ENCODE peak calls at places on chromosomes 11 and 22, in six cellular contexts. Q, J, L, C, F and N are unnamed samples. For H3K36me3 and H3K9me3, the result is how much of the 10 kb centered on the place peaks cover.

GRCh38 chr22:43377486-43377995 is 34.3 kb upstream of the MPPED1 start:
- DNase-seq in C (no peak), J (no peak), Q (no peak), L (no peak), F (no peak), N (no peak)

GRCh38 chr11:67301951-67302516 is 1.3 kb upstream of the SSH3 start:
- DNase-seq in F (peak), Q (peak), L (no peak), J (peak), C (no peak), N (peak)

GRCh38 chr11:64334764-64335741 is 5.0 kb upstream of the CCDC88B start:
- DNase-seq in Q (peak), J (no peak), L (peak), F (peak), C (peak), N (peak)

GRCh38 chr11:58880625-58881024 is 36.1 kb upstream of the GLYATL2 start:
- DNase-seq in L (no peak), Q (no peak), J (no peak), F (no peak), C (no peak), N (no peak)

GRCh38 chr22:25475554-25476022 is 88.9 kb upstream of the GRK3 start:
- DNase-seq in C (no peak), F (no peak), J (peak), L (no peak), Q (no peak), N (no peak)

GRCh38 chr11:111460340-111460739 is 51.8 kb downstream of the BTG4 start:
- DNase-seq in C (no peak), L (no peak), Q (no peak), J (no peak), F (no peak), N (no peak)

GRCh38 chr11:45366196-45366595 is 80.1 kb upstream of the SYT13 start:
- DNase-seq in J (no peak), L (no peak), Q (no peak), C (no peak), F (no peak), N (no peak)

GRCh38 chr11:115761348-115761747 is 257.1 kb upstream of the CADM1 start:
- DNase-seq in F (no peak), Q (no peak), J (no peak), L (no peak), C (no peak), N (no peak)

GRCh38 chr11:133795088-133795487 is 50.2 kb downstream of the SPATA19 start:
- DNase-seq in L (no peak), C (no peak), J (no peak), Q (no peak), F (no peak), N (no peak)

GRCh38 chr22:40050258-40050657 is 55.5 kb downstream of the FAM83F start:
- DNase-seq in F (peak), C (no peak), L (no peak), Q (no peak), J (no peak), N (no peak)

GRCh38 chr11:10893713-10894112 is 35.9 kb upstream of the ZBED5 start:
- DNase-seq in Q (no peak), L (no peak), J (no peak), C (no peak), F (no peak), N (no peak)

GRCh38 chr22:20810645-20811044 is 36.7 kb downstream of the SERPIND1 start:
- DNase-seq in F (peak), J (no peak), Q (no peak), L (no peak), C (no peak), N (no peak)

GRCh38 chr11:19890308-19890707 is 177.7 kb downstream of the NAV2 start:
- DNase-seq in Q (no peak), L (no peak), C (no peak), J (no peak), F (no peak), N (no peak)

GRCh38 chr22:35452351-35452781 is 52.4 kb downstream of the MCM5 start:
- DNase-seq in C (no peak), F (peak), J (no peak), Q (no peak), L (no peak), N (no peak)

GRCh38 chr22:30400159-30400558 is 3.3 kb downstream of the SEC14L2 start:
- DNase-seq in J (no peak), F (no peak), C (no peak), L (no peak), Q (no peak), N (no peak)

GRCh38 chr22:24379536-24379935 is 47.9 kb upstream of the ADORA2A start:
- DNase-seq in F (no peak), C (no peak), J (no peak), L (no peak), Q (no peak), N (no peak)

GRCh38 chr11:70290341-70291065 is 20.0 kb downstream of the PPFIA1 start:
- DNase-seq in L (no peak), F (no peak), C (no peak), J (no peak), Q (no peak), N (no peak)

GRCh38 chr11:81644239-81644840 is 1089.3 kb downstream of the FAM181B start:
- DNase-seq in J (no peak), C (peak), Q (no peak), L (peak), F (no peak), N (peak)

GRCh38 chr11:74138021-74138420 is 32.8 kb downstream of the C2CD3 start:
- DNase-seq in C (no peak), F (no peak), J (no peak), L (no peak), Q (no peak), N (no peak)

GRCh38 chr22:34950480-34950879 is 115.5 kb upstream of the ISX start:
- DNase-seq in J (no peak), F (no peak), Q (no peak), C (no peak), L (no peak), N (no peak)

GRCh38 chr11:2135648-2136201 is 3.5 kb downstream of the IGF2 start:
- DNase-seq in F (no peak), L (no peak), Q (no peak), C (no peak), J (no peak), N (no peak)

GRCh38 chr11:60204922-60205321 is 22.0 kb upstream of the MS4A6A start:
- DNase-seq in F (no peak), L (no peak), C (no peak), Q (no peak), J (no peak), N (no peak)

GRCh38 chr11:1639102-1639620 is 9.6 kb downstream of the KRTAP5-5 start:
- DNase-seq in Q (no peak), J (peak), C (no peak), L (no peak), F (peak), N (no peak)

GRCh38 chr11:70100283-70100610 is 22.1 kb downstream of the ANO1 start:
- DNase-seq in L (no peak), J (no peak), F (no peak), C (no peak), Q (no peak), N (no peak)

GRCh38 chr11:14891143-14892035 is 642 bp downstream of the CYP2R1 start:
- DNase-seq in L (peak), C (peak), F (peak), Q (peak), J (peak), N (peak)

GRCh38 chr11:100788561-100788960 is 101.5 kb downstream of the ARHGAP42 start:
- DNase-seq in F (no peak), L (no peak), J (no peak), Q (no peak), C (no peak), N (no peak)

GRCh38 chr22:30810105-30810504 is 115.4 kb downstream of the OSBP2 start:
- DNase-seq in Q (no peak), J (no peak), L (no peak), C (no peak), F (no peak), N (no peak)

GRCh38 chr11:13713982-13714381 is 45.5 kb downstream of the FAR1 start:
- DNase-seq in C (no peak), L (no peak), J (no peak), F (no peak), Q (no peak), N (no peak)
- H3K36me3 ChIP-seq in C (half or more), L (under half), J (half or more), F (under half), Q (under half), N (under half)

GRCh38 chr22:49377306-49377705 is 450.4 kb downstream of the BRD1 start:
- DNase-seq in C (no peak), Q (no peak), F (peak), L (no peak), J (no peak), N (no peak)
- H3K9me3 ChIP-seq in C (under half), Q (under half), F (under half), L (under half), J (under half), N (under half)

GRCh38 chr11:34866375-34866774 is 49.8 kb downstream of the APIP start:
- DNase-seq in Q (no peak), C (no peak), J (no peak), F (no peak), L (no peak), N (no peak)

GRCh38 chr11:34874202-34874601 is 42.0 kb downstream of the APIP start:
- DNase-seq in Q (no peak), L (no peak), J (no peak), C (no peak), F (no peak), N (no peak)

GRCh38 chr11:34870548-34871209 is 45.5 kb downstream of the APIP start:
- DNase-seq in J (no peak), C (no peak), L (no peak), F (no peak), Q (no peak), N (no peak)

GRCh38 chr11:34865261-34865660 is 50.9 kb downstream of the APIP start:
- DNase-seq in F (no peak), C (no peak), Q (no peak), L (no peak), J (no peak), N (no peak)

DNA sequence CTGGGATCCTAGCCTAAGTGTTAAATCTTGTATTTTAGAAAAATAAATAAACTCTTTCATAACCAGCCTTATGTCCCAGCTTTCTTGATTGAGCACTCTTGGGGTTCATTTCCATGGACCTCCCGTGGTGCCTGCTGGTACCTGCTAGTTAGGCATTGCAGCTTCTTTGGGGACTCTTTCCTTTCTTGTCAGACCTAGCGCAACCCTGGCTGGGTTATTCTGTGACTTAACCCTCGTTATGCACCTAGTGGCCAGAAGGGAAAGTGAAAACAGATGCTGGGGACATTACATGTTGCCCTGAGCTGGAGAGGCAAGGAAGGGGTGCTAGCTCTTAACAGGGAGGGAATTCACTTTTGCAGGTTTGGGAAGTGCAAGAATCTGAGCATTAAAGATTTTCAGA is 46.8 kb downstream of the APIP start:
- DNase-seq in Q (no peak), F (no peak), L (no peak), C (peak), J (no peak), N (peak)
- TF ChIP-seq CTCF in Q (no peak), F (no peak), L (no peak), C (peak), J (no peak), N (peak)

GRCh38 chr22:17915676-17916075 is 108.7 kb downstream of the MICAL3 start:
- DNase-seq in J (no peak), L (no peak), C (no peak), Q (no peak), F (no peak), N (no peak)

GRCh38 chr22:17913705-17914282 is 110.6 kb downstream of the MICAL3 start:
- DNase-seq in C (peak), J (no peak), Q (no peak), F (peak), L (no peak), N (no peak)

GRCh38 chr22:17915188-17915587 is 109.2 kb downstream of the MICAL3 start:
- DNase-seq in J (no peak), F (peak), L (no peak), C (no peak), Q (no peak), N (no peak)

GRCh38 chr22:17912942-17913704 is 111.2 kb downstream of the MICAL3 start:
- DNase-seq in L (no peak), F (peak), C (no peak), J (no peak), Q (no peak), N (no peak)

DNA sequence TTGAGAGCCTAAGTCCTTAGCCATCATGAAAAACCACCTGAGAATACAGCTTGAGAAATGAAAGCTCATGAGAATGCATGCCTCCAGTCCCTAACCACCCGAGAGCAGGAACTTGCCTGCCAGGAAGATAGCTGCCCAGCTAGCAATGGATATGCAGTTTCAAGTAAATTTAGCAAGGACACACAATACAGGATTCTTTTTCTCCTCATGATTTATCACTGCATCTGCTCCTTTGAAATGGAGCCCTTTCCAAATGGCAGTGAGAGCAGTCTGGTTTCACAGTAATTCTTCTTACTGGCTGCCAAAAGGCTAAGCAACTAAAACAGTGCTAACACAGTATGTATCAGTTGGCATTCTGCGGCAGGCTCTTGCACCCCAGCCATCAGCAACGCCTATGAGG is 109.9 kb downstream of the MICAL3 start:
- DNase-seq in L (no peak), J (no peak), C (no peak), Q (no peak), F (peak), N (no peak)
- H3K36me3 ChIP-seq in L (under half), J (under half), C (under half), Q (under half), F (under half), N (under half)

GRCh38 chr22:47375621-47376321 is 613.3 kb downstream of the TBC1D22A start:
- DNase-seq in L (no peak), Q (no peak), C (no peak), J (no peak), F (peak), N (no peak)

GRCh38 chr22:47376322-47376700 is 613.9 kb downstream of the TBC1D22A start:
- DNase-seq in L (no peak), J (no peak), C (no peak), Q (no peak), F (no peak), N (no peak)

GRCh38 chr22:47374901-47375575 is 612.6 kb downstream of the TBC1D22A start:
- DNase-seq in C (no peak), Q (no peak), J (no peak), F (peak), L (no peak), N (peak)

GRCh38 chr22:47377926-47378560 is 615.6 kb downstream of the TBC1D22A start:
- DNase-seq in F (no peak), Q (no peak), C (no peak), J (no peak), L (no peak), N (peak)

DNA sequence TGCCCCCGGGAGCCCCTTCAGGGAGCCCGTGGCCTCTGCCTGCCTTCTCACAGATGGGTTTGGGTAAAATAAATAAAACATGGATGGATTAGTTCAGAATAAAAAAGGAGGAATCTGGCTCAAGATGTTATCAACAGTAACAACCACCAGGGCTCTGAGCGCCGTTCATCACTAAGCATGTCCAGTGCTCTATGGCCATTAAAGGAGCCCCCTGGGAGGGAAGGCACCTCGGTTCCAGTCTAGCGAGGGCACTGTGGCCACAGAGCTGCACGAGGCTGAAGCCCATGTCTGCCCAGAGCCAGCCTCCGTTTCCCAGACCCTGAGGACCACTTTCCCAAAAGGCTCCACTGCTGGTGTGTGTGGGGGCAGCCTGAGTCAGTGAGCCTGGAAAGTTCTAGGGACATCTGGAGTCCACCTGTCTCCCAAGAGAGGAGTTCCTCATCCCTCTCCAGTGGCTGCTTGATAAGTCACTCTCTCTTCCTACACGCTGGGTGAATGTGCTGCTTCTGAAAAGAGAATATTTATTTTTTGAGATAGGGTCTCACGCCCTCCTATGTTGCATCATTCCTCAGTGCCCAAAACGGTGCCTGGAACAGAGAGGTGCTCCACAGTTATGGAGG is 614.6 kb downstream of the TBC1D22A start:
- DNase-seq in Q (no peak), F (peak), J (no peak), L (no peak), C (no peak), N (no peak)
- H3K9me3 ChIP-seq in Q (under half), F (under half), J (under half), L (under half), C (under half), N (under half)

DNA sequence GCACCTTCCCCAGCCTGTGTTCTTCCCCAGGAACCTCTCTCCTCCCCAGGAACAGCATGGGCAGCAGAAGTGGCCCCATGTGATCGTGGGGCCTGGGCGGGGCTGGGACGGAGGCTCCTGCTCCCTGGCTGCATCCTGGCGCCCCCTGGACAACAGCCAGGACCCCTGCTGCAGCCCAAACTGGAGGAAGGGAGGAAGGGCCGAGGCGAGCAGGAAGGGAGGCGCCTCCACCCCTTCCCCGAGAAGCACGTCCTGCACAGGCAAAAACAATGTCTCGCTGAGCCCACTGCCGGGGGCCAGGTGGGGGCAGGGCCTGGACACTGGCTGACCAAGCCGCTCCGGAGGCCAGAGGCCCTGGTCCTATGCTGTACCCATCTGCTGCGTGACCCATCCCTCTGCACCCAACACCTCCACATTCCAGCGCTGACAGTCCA is 15.0 kb upstream of the MFNG start:
- DNase-seq in C (no peak), L (no peak), Q (peak), F (no peak), J (peak), N (no peak)
- TF ChIP-seq CTCF in C (no peak), L (no peak), Q (no peak), F (no peak), J (no peak), N (no peak)

GRCh38 chr11:65503923-65504670 is 5.3 kb downstream of the MALAT1 start:
- DNase-seq in L (no peak), C (peak), F (peak), Q (no peak), J (no peak), N (no peak)

GRCh38 chr11:65506770-65507485 is 8.1 kb downstream of the MALAT1 start:
- DNase-seq in Q (peak), F (peak), C (peak), L (peak), J (no peak), N (peak)

GRCh38 chr11:65506316-65506769 is 7.5 kb downstream of the MALAT1 start:
- DNase-seq in J (no peak), Q (no peak), F (no peak), C (no peak), L (no peak), N (no peak)

GRCh38 chr11:65504671-65505433 is 6.0 kb downstream of the MALAT1 start:
- DNase-seq in J (no peak), F (peak), Q (no peak), C (peak), L (no peak), N (no peak)

DNA sequence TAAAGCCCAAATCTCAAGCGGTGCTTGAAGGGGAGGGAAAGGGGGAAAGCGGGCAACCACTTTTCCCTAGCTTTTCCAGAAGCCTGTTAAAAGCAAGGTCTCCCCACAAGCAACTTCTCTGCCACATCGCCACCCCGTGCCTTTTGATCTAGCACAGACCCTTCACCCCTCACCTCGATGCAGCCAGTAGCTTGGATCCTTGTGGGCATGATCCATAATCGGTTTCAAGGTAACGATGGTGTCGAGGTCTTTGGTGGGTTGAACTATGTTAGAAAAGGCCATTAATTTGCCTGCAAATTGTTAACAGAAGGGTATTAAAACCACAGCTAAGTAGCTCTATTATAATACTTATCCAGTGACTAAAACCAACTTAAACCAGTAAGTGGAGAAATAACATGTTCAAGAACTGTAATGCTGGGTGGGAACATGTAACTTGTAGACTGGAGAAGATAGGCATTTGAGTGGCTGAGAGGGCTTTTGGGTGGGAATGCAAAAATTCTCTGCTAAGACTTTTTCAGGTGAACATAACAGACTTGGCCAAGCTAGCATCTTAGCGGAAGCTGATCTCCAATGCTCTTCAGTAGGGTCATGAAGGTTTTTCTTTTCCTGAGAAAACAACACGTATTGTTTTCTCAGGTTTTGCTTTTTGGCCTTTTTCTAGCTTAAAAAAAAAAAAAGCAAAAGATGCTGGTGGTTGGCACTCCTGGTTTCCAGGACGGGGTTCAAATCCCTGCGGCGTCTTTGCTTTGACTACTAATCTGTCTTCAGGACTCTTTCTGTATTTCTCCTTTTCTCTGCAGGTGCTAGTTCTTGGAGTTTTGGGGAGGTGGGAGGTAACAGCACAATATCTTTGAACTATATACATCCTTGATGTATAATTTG is 6.8 kb downstream of the MALAT1 start:
- DNase-seq in L (no peak), C (peak), Q (no peak), J (no peak), F (no peak), N (peak)
- H3K36me3 ChIP-seq in L (under half), C (half or more), Q (under half), J (half or more), F (under half), N (half or more)

GRCh38 chr22:47484960-47485571 is 722.6 kb downstream of the TBC1D22A start:
- DNase-seq in J (no peak), F (no peak), L (no peak), Q (no peak), C (no peak), N (no peak)
- H3K9me3 ChIP-seq in J (under half), F (under half), L (under half), Q (under half), C (under half), N (under half)